ENCODE peak calls at places on chromosomes 1 and 21, in five cellular contexts. Q, Z, R, L and M are unnamed samples.

GRCh38 chr1:228804640-228805413 is 69.5 kb downstream of the RHOU start:
- DNase-seq in L (no peak), R (no peak), Z (no peak), Q (peak), M (no peak)

GRCh38 chr1:109491372-109491771 is 2.5 kb upstream of the CYB561D1 start:
- DNase-seq in R (no peak), L (no peak), Q (no peak), Z (no peak), M (no peak)

GRCh38 chr1:96674909-96675308 is 46.7 kb upstream of the PTBP2 start:
- DNase-seq in Z (no peak), Q (no peak), R (no peak), L (no peak), M (no peak)

GRCh38 chr1:117096871-117097842 is 24.4 kb downstream of the TRIM45 start:
- DNase-seq in Z (peak), R (peak), Q (no peak), L (no peak), M (no peak)

GRCh38 chr1:236253918-236254637 is 27.7 kb downstream of the ERO1B start:
- DNase-seq in L (no peak), Z (no peak), R (no peak), Q (no peak), M (no peak)

GRCh38 chr1:157240495-157241184 is 102.4 kb upstream of the ETV3 start:
- DNase-seq in Z (no peak), L (no peak), R (no peak), Q (no peak), M (no peak)

GRCh38 chr1:206847337-206847834 is 18.0 kb upstream of the IL20 start:
- DNase-seq in R (no peak), Q (no peak), Z (no peak), L (no peak), M (no peak)

GRCh38 chr1:45001011-45001481 is 10.1 kb downstream of the HECTD3 start:
- DNase-seq in Q (no peak), L (no peak), Z (no peak), R (no peak), M (no peak)

GRCh38 chr1:113219377-113219776 is 146.4 kb downstream of the LRIG2 start:
- DNase-seq in L (no peak), Q (peak), R (no peak), Z (no peak), M (no peak)

GRCh38 chr1:26021647-26022403 is at the start of gene EXTL1:
- DNase-seq in R (peak), Z (peak), Q (peak), L (peak), M (peak)

GRCh38 chr1:114100148-114100547 is 53.5 kb downstream of the SYT6 start:
- DNase-seq in L (no peak), Z (no peak), R (no peak), Q (no peak), M (no peak)

GRCh38 chr1:44817771-44818495 is 9.6 kb downstream of the BTBD19 start:
- DNase-seq in Z (no peak), L (no peak), Q (no peak), R (no peak), M (no peak)

GRCh38 chr21:40118527-40118926 is 251.3 kb downstream of the PCP4 start:
- DNase-seq in R (no peak), Z (no peak), Q (no peak), L (no peak), M (no peak)

GRCh38 chr1:183862967-183863366 is 58.0 kb downstream of the RGL1 start:
- DNase-seq in R (no peak), Q (no peak), Z (no peak), L (no peak), M (no peak)

GRCh38 chr1:22860883-22861385 is 111.7 kb downstream of the LACTBL1 start:
- DNase-seq in L (no peak), Z (no peak), Q (no peak), R (peak), M (no peak)

GRCh38 chr1:63731117-63732043 is 42.4 kb upstream of the ROR1 start:
- DNase-seq in R (peak), Q (no peak), L (no peak), Z (peak), M (no peak)

GRCh38 chr1:160997323-160998038 is 23.5 kb downstream of the F11R start:
- DNase-seq in Q (peak), L (no peak), Z (peak), R (peak), M (no peak)

GRCh38 chr21:27321791-27322190 is 354.9 kb upstream of the ADAMTS5 start:
- DNase-seq in Q (no peak), R (no peak), L (no peak), Z (no peak), M (no peak)

GRCh38 chr1:50419907-50420248 is 3.4 kb downstream of the DMRTA2 start:
- DNase-seq in L (no peak), Q (no peak), Z (no peak), R (no peak), M (no peak)

GRCh38 chr1:9413877-9414213 is 121.2 kb downstream of the SPSB1 start:
- DNase-seq in R (peak), Z (peak), Q (no peak), L (no peak), M (no peak)

GRCh38 chr1:154351363-154352068 is 26.2 kb downstream of the ATP8B2 start:
- DNase-seq in L (no peak), R (no peak), Q (no peak), Z (no peak), M (no peak)

GRCh38 chr1:150981177-150981804 is 801 bp upstream of the ANXA9 start:
- DNase-seq in R (no peak), L (peak), Z (no peak), Q (peak), M (no peak)

GRCh38 chr1:39462074-39462473 is 29.4 kb upstream of the BMP8A start:
- DNase-seq in Q (no peak), Z (peak), R (peak), L (no peak), M (no peak)

GRCh38 chr1:25806418-25806817 is 6.4 kb downstream of the SELENON start:
- DNase-seq in Z (peak), L (no peak), Q (no peak), R (no peak), M (no peak)

GRCh38 chr1:43241352-43241953 is 28.3 kb upstream of the TMEM125 start:
- DNase-seq in L (no peak), Q (no peak), R (no peak), Z (peak), M (no peak)

GRCh38 chr1:228984646-228985631 is 249.7 kb downstream of the RHOU start:
- DNase-seq in R (no peak), L (no peak), Q (peak), Z (no peak), M (no peak)

GRCh38 chr1:114157275-114157660 is 3.6 kb upstream of the SYT6 start:
- DNase-seq in Q (no peak), Z (no peak), R (no peak), L (no peak), M (no peak)

GRCh38 chr1:65952692-65953091 is 160.0 kb downstream of the PDE4B start:
- DNase-seq in Z (peak), L (no peak), Q (no peak), R (peak), M (no peak)

GRCh38 chr1:29455781-29456180 is 219.5 kb downstream of the PTPRU start:
- DNase-seq in R (no peak), L (no peak), Q (no peak), Z (no peak), M (no peak)
- H2AFZ ChIP-seq in R (no peak), L (no peak), Q (no peak), Z (no peak), M (no peak)

DNA sequence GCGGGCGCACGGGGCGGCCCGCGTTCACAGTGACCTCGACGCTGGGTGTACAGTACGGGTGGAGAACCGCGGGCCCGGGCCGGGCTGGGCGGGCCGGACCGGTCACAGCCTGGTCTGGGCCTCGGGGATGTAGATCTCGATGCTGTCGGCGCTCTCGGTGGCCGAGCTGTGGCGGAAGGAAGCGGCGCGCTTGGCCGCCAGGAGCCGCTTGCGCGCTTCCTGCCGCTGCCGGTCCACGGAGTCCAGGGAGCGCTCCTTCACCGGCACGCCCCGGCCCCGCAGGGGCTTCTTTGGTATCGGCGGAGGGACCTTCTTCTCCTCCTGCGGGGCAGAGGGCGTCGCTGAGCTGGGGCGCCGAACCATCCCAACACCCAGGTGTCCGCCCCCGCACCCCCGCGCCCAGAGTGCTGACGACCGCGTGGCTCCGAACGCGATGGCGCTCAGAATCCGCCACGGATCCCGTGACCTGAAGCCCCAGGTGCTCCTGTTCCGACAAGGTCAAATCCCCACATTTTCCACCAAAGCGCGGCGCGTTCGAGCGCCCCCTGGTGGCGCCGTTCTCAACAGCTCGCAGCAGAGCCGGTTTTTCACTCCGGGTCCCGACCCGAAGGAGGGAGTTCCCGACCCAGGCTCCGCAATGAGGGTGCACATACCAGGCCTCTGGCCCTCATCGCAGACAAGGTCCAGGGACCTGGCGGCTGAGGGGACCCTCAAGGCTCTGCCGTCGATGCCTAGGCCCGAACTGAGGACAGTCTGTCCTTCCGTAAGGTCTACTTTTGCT is 6.6 kb upstream of the SMIM12 start:
- DNase-seq in Z (peak), R (peak), L (peak), Q (peak), M (peak)
- H2BK15ac ChIP-seq in Z (no peak), R (peak), L (no peak), Q (no peak), M (no peak)

GRCh38 chr21:44006656-44007055 is 5.5 kb upstream of the TRAPPC10 start:
- DNase-seq in Z (peak), R (no peak), L (no peak), Q (no peak), M (no peak)

GRCh38 chr21:44005071-44005470 is 7.0 kb upstream of the TRAPPC10 start:
- DNase-seq in Q (no peak), L (no peak), R (no peak), Z (no peak), M (no peak)

GRCh38 chr21:44003307-44003966 is 8.7 kb upstream of the TRAPPC10 start:
- DNase-seq in R (no peak), Q (no peak), L (no peak), Z (no peak), M (no peak)

GRCh38 chr21:44006017-44006624 is 6.0 kb upstream of the TRAPPC10 start:
- DNase-seq in R (peak), Q (no peak), Z (peak), L (no peak), M (no peak)

DNA sequence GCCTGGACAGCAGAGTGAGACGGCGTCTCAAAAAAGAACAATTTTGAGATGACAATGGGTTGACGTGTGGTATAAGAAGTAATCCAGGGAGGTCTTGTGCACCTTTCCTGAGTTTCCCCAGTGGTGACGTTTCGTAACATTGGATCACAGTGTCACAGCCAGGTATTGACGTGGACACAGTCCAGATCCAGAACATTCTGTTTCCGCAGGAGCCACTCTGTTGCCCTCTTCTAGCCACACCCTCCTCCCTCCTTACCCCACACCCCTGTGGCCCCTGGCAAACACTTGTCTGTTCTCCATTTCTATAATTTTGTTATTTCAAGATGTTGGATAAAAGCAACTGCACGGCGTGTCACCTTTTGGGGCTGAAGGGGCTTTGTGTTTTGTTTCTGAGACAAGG is 6.5 kb upstream of the TRAPPC10 start:
- DNase-seq in Q (no peak), R (no peak), L (no peak), Z (no peak), M (no peak)
- H2AFZ ChIP-seq in Q (no peak), R (no peak), L (no peak), Z (peak), M (peak)

DNA sequence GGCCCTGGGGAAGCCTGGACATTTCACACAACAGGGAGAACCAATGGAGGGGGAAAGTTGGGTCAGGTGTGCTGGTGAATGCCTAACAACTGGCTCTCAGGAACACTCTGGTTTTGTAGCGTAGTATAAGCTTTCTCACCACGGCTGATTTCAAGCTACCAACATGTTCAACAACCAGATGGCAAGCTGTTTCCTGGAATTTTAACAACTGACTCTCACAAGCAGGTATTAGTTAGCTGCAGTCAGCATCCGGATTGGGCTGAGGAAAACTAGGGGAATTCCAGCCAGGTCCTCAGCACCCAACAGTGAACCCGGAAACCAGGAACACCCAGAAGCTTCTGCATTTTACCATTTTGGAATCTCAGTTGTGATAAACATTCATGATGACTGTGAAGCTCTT is 162.3 kb upstream of the CAMK1G start:
- DNase-seq in Z (no peak), L (no peak), Q (no peak), R (no peak), M (no peak)
- H2BK15ac ChIP-seq in Z (no peak), L (no peak), Q (no peak), R (no peak), M (peak)

GRCh38 chr1:147204080-147204479 is 21.1 kb downstream of the FMO5 start:
- DNase-seq in Z (no peak), R (no peak), L (no peak), Q (no peak), M (no peak)
- H2AFZ ChIP-seq in Z (no peak), R (no peak), L (no peak), Q (no peak), M (no peak)

GRCh38 chr1:115647919-115648597 is 6.3 kb downstream of the VANGL1 start:
- DNase-seq in R (no peak), Q (no peak), L (no peak), Z (no peak), M (no peak)
- H2BK15ac ChIP-seq in R (no peak), Q (no peak), L (no peak), Z (no peak), M (no peak)